ENCODE peak calls at places on chromosome 18, in seven cellular contexts. One of them, this sample, is unnamed. For H3K4me1, the result is how much of the 10 kb centered on the place peaks cover.

GRCh38 chr18:56662902-56663301 is 11.7 kb downstream of the WDR7 start:
- DNase-seq in PC-3: no peak
- DNase-seq in mesendoderm: no peak
- DNase-seq in tibial nerve: no peak
- DNase-seq in uterus: no peak
- DNase-seq in IMR-90: no peak
- DNase-seq in breast epithelium: no peak
- DNase-seq in this sample: no peak

GRCh38 chr18:21682276-21683051 is 22.1 kb downstream of the ABHD3 start:
- DNase-seq in uterus: no peak
- DNase-seq in breast epithelium: no peak
- DNase-seq in IMR-90: peak
- DNase-seq in tibial nerve: no peak
- DNase-seq in PC-3: no peak
- DNase-seq in mesendoderm: no peak
- DNase-seq in this sample: no peak

GRCh38 chr18:29174891-29175290 is 998.0 kb upstream of the CDH2 start:
- DNase-seq in mesendoderm: no peak
- DNase-seq in breast epithelium: no peak
- DNase-seq in tibial nerve: no peak
- DNase-seq in IMR-90: no peak
- DNase-seq in PC-3: no peak
- DNase-seq in uterus: no peak
- DNase-seq in this sample: no peak

GRCh38 chr18:40259073-40259472 is 1696.0 kb upstream of the PIK3C3 start:
- DNase-seq in mesendoderm: no peak
- DNase-seq in IMR-90: peak
- DNase-seq in breast epithelium: no peak
- DNase-seq in uterus: no peak
- DNase-seq in PC-3: no peak
- DNase-seq in tibial nerve: no peak
- DNase-seq in this sample: no peak

GRCh38 chr18:30727849-30728248 is 314.7 kb downstream of the DSC3 start:
- DNase-seq in tibial nerve: no peak
- DNase-seq in PC-3: no peak
- DNase-seq in mesendoderm: no peak
- DNase-seq in breast epithelium: no peak
- DNase-seq in uterus: no peak
- DNase-seq in IMR-90: no peak
- DNase-seq in this sample: no peak

GRCh38 chr18:2656237-2657042 is 914 bp downstream of the SMCHD1 start:
- DNase-seq in tibial nerve: no peak
- DNase-seq in mesendoderm: peak
- DNase-seq in breast epithelium: peak
- DNase-seq in IMR-90: peak
- DNase-seq in uterus: peak
- DNase-seq in PC-3: peak
- DNase-seq in this sample: peak

GRCh38 chr18:67513285-67513684 is 3.2 kb downstream of the DSEL start:
- DNase-seq in IMR-90: no peak
- DNase-seq in PC-3: peak
- DNase-seq in mesendoderm: peak
- DNase-seq in uterus: no peak
- DNase-seq in breast epithelium: no peak
- DNase-seq in tibial nerve: no peak
- DNase-seq in this sample: no peak

GRCh38 chr18:3153107-3153704 is 66.6 kb downstream of the MYOM1 start:
- DNase-seq in uterus: no peak
- DNase-seq in breast epithelium: no peak
- DNase-seq in mesendoderm: no peak
- DNase-seq in tibial nerve: no peak
- DNase-seq in PC-3: peak
- DNase-seq in IMR-90: no peak
- DNase-seq in this sample: no peak

GRCh38 chr18:21369146-21369545 is 127.1 kb downstream of the GREB1L start:
- DNase-seq in PC-3: no peak
- DNase-seq in uterus: no peak
- DNase-seq in IMR-90: no peak
- DNase-seq in mesendoderm: no peak
- DNase-seq in tibial nerve: no peak
- DNase-seq in breast epithelium: no peak
- DNase-seq in this sample: no peak

GRCh38 chr18:34550156-34550555 is 159.9 kb upstream of the DTNA start:
- DNase-seq in uterus: no peak
- DNase-seq in PC-3: no peak
- DNase-seq in IMR-90: no peak
- DNase-seq in tibial nerve: no peak
- DNase-seq in mesendoderm: no peak
- DNase-seq in breast epithelium: no peak
- DNase-seq in this sample: no peak

DNA sequence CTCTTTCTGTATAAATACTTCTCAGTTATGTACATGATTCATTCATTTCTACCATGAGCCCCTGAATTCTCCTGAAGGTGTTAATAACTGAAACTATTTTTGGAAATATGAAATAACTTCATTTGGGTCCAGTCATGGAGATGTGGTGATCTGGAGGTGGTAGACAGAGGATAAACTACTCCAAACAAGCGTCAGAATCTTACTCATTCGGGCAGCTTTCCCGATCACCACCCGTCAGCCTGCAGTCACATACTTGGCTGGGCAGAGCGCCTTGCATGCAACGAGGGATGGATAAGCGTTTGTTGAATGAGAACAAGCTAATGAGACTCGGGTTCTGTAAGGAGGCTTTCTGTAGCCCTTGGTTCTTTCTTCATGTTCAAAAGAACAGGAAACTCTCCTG is 222.7 kb downstream of the CD226 start:
- DNase-seq in mesendoderm: no peak
- DNase-seq in PC-3: no peak
- DNase-seq in IMR-90: peak
- DNase-seq in breast epithelium: no peak
- DNase-seq in tibial nerve: no peak
- DNase-seq in uterus: no peak
- DNase-seq in this sample: no peak
- H3K4me1 ChIP-seq in mesendoderm: under half
- H3K4me1 ChIP-seq in PC-3: under half
- H3K4me1 ChIP-seq in IMR-90: under half
- H3K4me1 ChIP-seq in breast epithelium: under half
- H3K4me1 ChIP-seq in tibial nerve: under half
- H3K4me1 ChIP-seq in uterus: under half
- H3K4me1 ChIP-seq in this sample: under half

GRCh38 chr18:47899107-47899840 is 31.2 kb downstream of the SMAD2 start:
- DNase-seq in mesendoderm: peak
- DNase-seq in tibial nerve: no peak
- DNase-seq in breast epithelium: no peak
- DNase-seq in uterus: no peak
- DNase-seq in PC-3: no peak
- DNase-seq in IMR-90: peak
- DNase-seq in this sample: no peak

GRCh38 chr18:47898055-47898454 is 32.4 kb downstream of the SMAD2 start:
- DNase-seq in PC-3: no peak
- DNase-seq in tibial nerve: no peak
- DNase-seq in breast epithelium: no peak
- DNase-seq in IMR-90: no peak
- DNase-seq in mesendoderm: no peak
- DNase-seq in uterus: no peak
- DNase-seq in this sample: no peak

GRCh38 chr18:47903809-47904208 is 26.6 kb downstream of the SMAD2 start:
- DNase-seq in uterus: no peak
- DNase-seq in mesendoderm: no peak
- DNase-seq in PC-3: no peak
- DNase-seq in IMR-90: no peak
- DNase-seq in tibial nerve: no peak
- DNase-seq in breast epithelium: no peak
- DNase-seq in this sample: no peak

GRCh38 chr18:47898696-47899095 is 31.8 kb downstream of the SMAD2 start:
- DNase-seq in IMR-90: no peak
- DNase-seq in mesendoderm: no peak
- DNase-seq in uterus: no peak
- DNase-seq in PC-3: peak
- DNase-seq in breast epithelium: no peak
- DNase-seq in tibial nerve: no peak
- DNase-seq in this sample: no peak

DNA sequence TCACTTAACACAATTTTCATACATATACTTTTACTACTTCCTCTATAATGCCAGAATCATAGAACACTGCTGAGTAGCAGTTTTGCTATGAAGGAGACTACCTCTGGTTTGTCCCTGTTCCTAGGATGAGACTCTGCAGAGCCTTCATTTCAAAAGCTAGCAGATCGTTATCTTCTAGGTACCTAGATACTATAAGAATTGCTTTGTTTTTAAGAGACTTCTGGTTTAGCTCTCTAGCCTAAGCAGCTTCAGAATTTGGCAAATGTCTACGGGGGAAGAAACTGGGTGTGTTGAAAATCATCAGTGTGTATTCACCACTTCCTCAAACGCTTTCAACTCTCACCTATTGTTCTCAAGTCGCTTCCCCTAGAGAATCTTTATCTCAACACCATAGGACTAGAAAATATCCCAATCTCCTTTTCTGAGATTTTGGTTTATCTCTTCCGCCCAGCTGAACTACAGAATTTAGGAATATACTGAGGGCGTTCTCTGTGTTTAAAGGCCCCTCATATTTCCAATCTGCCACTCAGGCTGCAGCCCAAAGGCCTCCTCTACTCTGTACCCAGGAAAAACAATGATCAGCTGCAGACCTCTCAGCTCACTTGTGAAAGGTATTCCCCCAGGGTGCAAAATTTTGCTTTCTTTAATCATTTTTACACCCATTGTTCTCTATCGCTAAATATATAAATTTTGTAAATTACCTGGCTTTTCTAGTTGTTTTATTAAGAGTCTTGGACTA is 28.7 kb downstream of the SMAD2 start:
- DNase-seq in mesendoderm: peak
- DNase-seq in IMR-90: no peak
- DNase-seq in tibial nerve: no peak
- DNase-seq in uterus: no peak
- DNase-seq in breast epithelium: no peak
- DNase-seq in PC-3: no peak
- DNase-seq in this sample: no peak
- H3K4me1 ChIP-seq in mesendoderm: under half
- H3K4me1 ChIP-seq in IMR-90: under half
- H3K4me1 ChIP-seq in tibial nerve: under half
- H3K4me1 ChIP-seq in uterus: under half
- H3K4me1 ChIP-seq in breast epithelium: under half
- H3K4me1 ChIP-seq in PC-3: under half
- H3K4me1 ChIP-seq in this sample: under half

GRCh38 chr18:63195410-63196159 is 124.0 kb downstream of the BCL2 start:
- DNase-seq in tibial nerve: no peak
- DNase-seq in IMR-90: no peak
- DNase-seq in mesendoderm: no peak
- DNase-seq in breast epithelium: no peak
- DNase-seq in uterus: no peak
- DNase-seq in PC-3: no peak
- DNase-seq in this sample: no peak

GRCh38 chr18:63189817-63190216 is 129.8 kb downstream of the BCL2 start:
- DNase-seq in mesendoderm: no peak
- DNase-seq in uterus: no peak
- DNase-seq in IMR-90: no peak
- DNase-seq in tibial nerve: no peak
- DNase-seq in breast epithelium: no peak
- DNase-seq in PC-3: no peak
- DNase-seq in this sample: no peak

GRCh38 chr18:63192171-63192884 is 127.2 kb downstream of the BCL2 start:
- DNase-seq in uterus: no peak
- DNase-seq in PC-3: no peak
- DNase-seq in mesendoderm: peak
- DNase-seq in tibial nerve: no peak
- DNase-seq in breast epithelium: no peak
- DNase-seq in IMR-90: no peak
- DNase-seq in this sample: no peak

GRCh38 chr18:63191413-63191812 is 128.2 kb downstream of the BCL2 start:
- DNase-seq in uterus: no peak
- DNase-seq in IMR-90: no peak
- DNase-seq in tibial nerve: no peak
- DNase-seq in mesendoderm: no peak
- DNase-seq in PC-3: no peak
- DNase-seq in breast epithelium: no peak
- DNase-seq in this sample: no peak

GRCh38 chr18:63192885-63193349 is 126.7 kb downstream of the BCL2 start:
- DNase-seq in PC-3: no peak
- DNase-seq in mesendoderm: no peak
- DNase-seq in IMR-90: no peak
- DNase-seq in breast epithelium: no peak
- DNase-seq in uterus: no peak
- DNase-seq in tibial nerve: no peak
- DNase-seq in this sample: no peak
- H3K4me1 ChIP-seq in PC-3: under half
- H3K4me1 ChIP-seq in mesendoderm: under half
- H3K4me1 ChIP-seq in IMR-90: under half
- H3K4me1 ChIP-seq in breast epithelium: under half
- H3K4me1 ChIP-seq in uterus: under half
- H3K4me1 ChIP-seq in tibial nerve: under half
- H3K4me1 ChIP-seq in this sample: under half

GRCh38 chr18:57853864-57854263 is 50.7 kb upstream of the ATP8B1 start:
- DNase-seq in PC-3: no peak
- DNase-seq in breast epithelium: no peak
- DNase-seq in mesendoderm: no peak
- DNase-seq in IMR-90: no peak
- DNase-seq in tibial nerve: no peak
- DNase-seq in uterus: no peak
- DNase-seq in this sample: no peak

GRCh38 chr18:57850063-57850462 is 46.9 kb upstream of the ATP8B1 start:
- DNase-seq in uterus: no peak
- DNase-seq in tibial nerve: no peak
- DNase-seq in PC-3: no peak
- DNase-seq in IMR-90: no peak
- DNase-seq in mesendoderm: no peak
- DNase-seq in breast epithelium: no peak
- DNase-seq in this sample: no peak

GRCh38 chr18:57856128-57856527 is 53.0 kb upstream of the ATP8B1 start:
- DNase-seq in mesendoderm: no peak
- DNase-seq in uterus: no peak
- DNase-seq in breast epithelium: no peak
- DNase-seq in IMR-90: no peak
- DNase-seq in tibial nerve: no peak
- DNase-seq in PC-3: peak
- DNase-seq in this sample: no peak

GRCh38 chr18:57854726-57855125 is 51.6 kb upstream of the ATP8B1 start:
- DNase-seq in IMR-90: peak
- DNase-seq in breast epithelium: no peak
- DNase-seq in uterus: no peak
- DNase-seq in PC-3: peak
- DNase-seq in tibial nerve: no peak
- DNase-seq in mesendoderm: no peak
- DNase-seq in this sample: no peak

DNA sequence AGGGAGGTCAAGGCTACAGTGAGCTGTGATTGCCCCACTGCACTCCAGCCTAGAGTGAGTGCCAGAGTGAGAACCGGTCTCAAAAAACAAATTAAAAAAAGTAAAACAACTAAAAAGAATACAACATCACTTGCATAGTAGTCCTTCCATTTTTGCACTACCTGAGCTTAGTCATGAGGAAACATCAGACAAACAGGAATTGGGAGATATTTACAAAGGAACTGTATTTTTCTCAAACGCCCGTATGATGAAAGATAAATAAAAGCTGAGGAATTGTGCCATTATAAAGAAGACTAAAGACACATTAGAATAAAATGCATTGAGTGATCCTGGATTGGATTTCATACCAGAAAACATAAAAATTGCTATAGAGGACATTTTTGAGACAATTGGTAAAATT is 50.0 kb upstream of the ATP8B1 start:
- DNase-seq in PC-3: peak
- DNase-seq in uterus: no peak
- DNase-seq in mesendoderm: no peak
- DNase-seq in breast epithelium: no peak
- DNase-seq in IMR-90: no peak
- DNase-seq in tibial nerve: no peak
- DNase-seq in this sample: no peak
- H3K4me1 ChIP-seq in PC-3: under half
- H3K4me1 ChIP-seq in uterus: under half
- H3K4me1 ChIP-seq in mesendoderm: under half
- H3K4me1 ChIP-seq in breast epithelium: under half
- H3K4me1 ChIP-seq in IMR-90: under half
- H3K4me1 ChIP-seq in tibial nerve: under half
- H3K4me1 ChIP-seq in this sample: under half

This sample was measured in aorta.